ENCODE peak calls at places on chromosomes 16 and 17, in six cellular contexts. One of them, this sample, is unnamed.
A peak's percentile ranks its signal among the peaks of the same experiment; 100 is the strongest.

GRCh38 chr17:298791-299450 is 53.7 kb downstream of the RPH3AL start:
- DNase-seq in Peyer's patch: no peak
- DNase-seq in K562: no peak
- DNase-seq in cardiac muscle cell: peak; percentile 79
- DNase-seq in CD4-positive, CD25-positive, alpha-beta regulatory T cell: no peak
- DNase-seq in A549: no peak
- DNase-seq in this sample: no peak

GRCh38 chr16:4123617-4124300 is 7.5 kb upstream of the ADCY9 start:
- DNase-seq in Peyer's patch: no peak
- DNase-seq in cardiac muscle cell: no peak
- DNase-seq in A549: no peak
- DNase-seq in K562: no peak
- DNase-seq in CD4-positive, CD25-positive, alpha-beta regulatory T cell: no peak
- DNase-seq in this sample: no peak

GRCh38 chr16:58809213-58809612 is 75.1 kb upstream of the GOT2 start:
- DNase-seq in cardiac muscle cell: no peak
- DNase-seq in Peyer's patch: no peak
- DNase-seq in CD4-positive, CD25-positive, alpha-beta regulatory T cell: no peak
- DNase-seq in K562: no peak
- DNase-seq in A549: no peak
- DNase-seq in this sample: no peak

GRCh38 chr16:1434644-1435592 is 4.0 kb downstream of the PERCC1 start:
- DNase-seq in K562: no peak
- DNase-seq in CD4-positive, CD25-positive, alpha-beta regulatory T cell: no peak
- DNase-seq in A549: no peak
- DNase-seq in Peyer's patch: no peak
- DNase-seq in cardiac muscle cell: no peak
- DNase-seq in this sample: no peak

GRCh38 chr17:47660064-47660492 is 10.4 kb downstream of the KPNB1 start:
- DNase-seq in K562: no peak
- DNase-seq in Peyer's patch: no peak
- DNase-seq in cardiac muscle cell: no peak
- DNase-seq in A549: no peak
- DNase-seq in CD4-positive, CD25-positive, alpha-beta regulatory T cell: no peak
- DNase-seq in this sample: no peak

GRCh38 chr16:15792563-15792971 is 64.3 kb downstream of the MYH11 start:
- DNase-seq in A549: no peak
- DNase-seq in K562: no peak
- DNase-seq in CD4-positive, CD25-positive, alpha-beta regulatory T cell: no peak
- DNase-seq in cardiac muscle cell: no peak
- DNase-seq in Peyer's patch: no peak
- DNase-seq in this sample: no peak

GRCh38 chr16:71882505-71883192 is 1.3 kb downstream of the ZNF821 start:
- DNase-seq in CD4-positive, CD25-positive, alpha-beta regulatory T cell: peak; percentile 74
- DNase-seq in cardiac muscle cell: peak; percentile 79
- DNase-seq in K562: peak; percentile 83
- DNase-seq in Peyer's patch: peak; percentile 92
- DNase-seq in A549: peak; percentile 83
- DNase-seq in this sample: peak; percentile 92

GRCh38 chr17:71922439-71922838 is 198.4 kb upstream of the SOX9 start:
- DNase-seq in CD4-positive, CD25-positive, alpha-beta regulatory T cell: no peak
- DNase-seq in A549: no peak
- DNase-seq in K562: no peak
- DNase-seq in cardiac muscle cell: peak; percentile 30
- DNase-seq in Peyer's patch: no peak
- DNase-seq in this sample: no peak

GRCh38 chr16:71900336-71900735 is 5.0 kb downstream of the IST1 start:
- DNase-seq in cardiac muscle cell: peak; percentile 38
- DNase-seq in K562: peak; percentile 42
- DNase-seq in A549: no peak
- DNase-seq in Peyer's patch: peak; percentile 44
- DNase-seq in CD4-positive, CD25-positive, alpha-beta regulatory T cell: no peak
- DNase-seq in this sample: no peak

GRCh38 chr17:13337864-13338371 is 263.8 kb downstream of the HS3ST3A1 start:
- DNase-seq in cardiac muscle cell: peak; percentile 81
- DNase-seq in K562: peak; percentile 65
- DNase-seq in A549: peak; percentile 36
- DNase-seq in CD4-positive, CD25-positive, alpha-beta regulatory T cell: no peak
- DNase-seq in Peyer's patch: no peak
- DNase-seq in this sample: peak; percentile 31

GRCh38 chr17:199195-199604 is 17.8 kb upstream of the DOC2B start:
- DNase-seq in CD4-positive, CD25-positive, alpha-beta regulatory T cell: no peak
- DNase-seq in K562: no peak
- DNase-seq in cardiac muscle cell: peak; percentile 31
- DNase-seq in Peyer's patch: no peak
- DNase-seq in A549: no peak
- DNase-seq in this sample: no peak

GRCh38 chr17:42798383-42799380 is at the start of the genes CNTD1 and COA3:
- DNase-seq in K562: peak; percentile 91
- DNase-seq in Peyer's patch: peak; percentile 93
- DNase-seq in cardiac muscle cell: peak; percentile 90
- DNase-seq in A549: peak; percentile 96
- DNase-seq in CD4-positive, CD25-positive, alpha-beta regulatory T cell: peak; percentile 64
- DNase-seq in this sample: peak; percentile 90

GRCh38 chr17:82126479-82127314 is 28.7 kb upstream of the FASN start:
- DNase-seq in CD4-positive, CD25-positive, alpha-beta regulatory T cell: peak; percentile 83
- DNase-seq in cardiac muscle cell: no peak
- DNase-seq in Peyer's patch: peak; percentile 81
- DNase-seq in A549: no peak
- DNase-seq in K562: no peak
- DNase-seq in this sample: no peak

GRCh38 chr16:50668368-50669008 is 12.6 kb downstream of the SNX20 start:
- DNase-seq in A549: no peak
- DNase-seq in cardiac muscle cell: no peak
- DNase-seq in K562: no peak
- DNase-seq in Peyer's patch: no peak
- DNase-seq in CD4-positive, CD25-positive, alpha-beta regulatory T cell: no peak
- DNase-seq in this sample: no peak

GRCh38 chr17:45973099-45973838 is 25.8 kb upstream of the STH start:
- DNase-seq in Peyer's patch: no peak
- DNase-seq in K562: no peak
- DNase-seq in cardiac muscle cell: no peak
- DNase-seq in CD4-positive, CD25-positive, alpha-beta regulatory T cell: no peak
- DNase-seq in A549: no peak
- DNase-seq in this sample: peak; percentile 40

GRCh38 chr16:25210758-25211157 is 6.0 kb upstream of the AQP8 start:
- DNase-seq in cardiac muscle cell: peak; percentile 54
- DNase-seq in A549: no peak
- DNase-seq in K562: peak; percentile 83
- DNase-seq in Peyer's patch: no peak
- DNase-seq in CD4-positive, CD25-positive, alpha-beta regulatory T cell: no peak
- DNase-seq in this sample: no peak

GRCh38 chr17:50830994-50831393 is 4.4 kb upstream of the WFIKKN2 start:
- DNase-seq in A549: no peak
- DNase-seq in CD4-positive, CD25-positive, alpha-beta regulatory T cell: no peak
- DNase-seq in Peyer's patch: no peak
- DNase-seq in K562: no peak
- DNase-seq in cardiac muscle cell: no peak
- DNase-seq in this sample: no peak

GRCh38 chr16:19595043-19595767 is 39.7 kb downstream of the VPS35L start:
- DNase-seq in K562: no peak
- DNase-seq in cardiac muscle cell: peak; percentile 87
- DNase-seq in A549: peak; percentile 76
- DNase-seq in Peyer's patch: no peak
- DNase-seq in CD4-positive, CD25-positive, alpha-beta regulatory T cell: no peak
- DNase-seq in this sample: no peak

GRCh38 chr17:7426896-7427488 is 1.6 kb downstream of the SPEM2 start:
- DNase-seq in Peyer's patch: no peak
- DNase-seq in A549: no peak
- DNase-seq in CD4-positive, CD25-positive, alpha-beta regulatory T cell: no peak
- DNase-seq in K562: no peak
- DNase-seq in cardiac muscle cell: no peak
- DNase-seq in this sample: no peak

GRCh38 chr17:42459983-42460300 is 1.3 kb downstream of the ATP6V0A1 start:
- DNase-seq in CD4-positive, CD25-positive, alpha-beta regulatory T cell: no peak
- DNase-seq in A549: no peak
- DNase-seq in Peyer's patch: no peak
- DNase-seq in K562: peak; percentile 34
- DNase-seq in cardiac muscle cell: peak; percentile 63
- DNase-seq in this sample: no peak

GRCh38 chr17:79019631-79020584 is 4.1 kb upstream of the C1QTNF1 start:
- DNase-seq in Peyer's patch: peak; percentile 87
- DNase-seq in A549: peak; percentile 71
- DNase-seq in K562: peak; percentile 62
- DNase-seq in cardiac muscle cell: peak; percentile 90
- DNase-seq in CD4-positive, CD25-positive, alpha-beta regulatory T cell: no peak
- DNase-seq in this sample: peak; percentile 82

GRCh38 chr17:56656961-56657360 is 63.5 kb downstream of the NOG start:
- DNase-seq in Peyer's patch: no peak
- DNase-seq in A549: no peak
- DNase-seq in cardiac muscle cell: no peak
- DNase-seq in CD4-positive, CD25-positive, alpha-beta regulatory T cell: no peak
- DNase-seq in K562: no peak
- DNase-seq in this sample: no peak
- H3K4me1 ChIP-seq in Peyer's patch: no peaks in the 10 kb centered on the region
- H3K4me1 ChIP-seq in A549: no peaks in the 10 kb centered on the region
- H3K4me1 ChIP-seq in cardiac muscle cell: no peaks in the 10 kb centered on the region
- H3K4me1 ChIP-seq in CD4-positive, CD25-positive, alpha-beta regulatory T cell: peaks cover 5% of the 10 kb centered on the region
- H3K4me1 ChIP-seq in K562: no peaks in the 10 kb centered on the region
- H3K4me1 ChIP-seq in this sample: no peaks in the 10 kb centered on the region

DNA sequence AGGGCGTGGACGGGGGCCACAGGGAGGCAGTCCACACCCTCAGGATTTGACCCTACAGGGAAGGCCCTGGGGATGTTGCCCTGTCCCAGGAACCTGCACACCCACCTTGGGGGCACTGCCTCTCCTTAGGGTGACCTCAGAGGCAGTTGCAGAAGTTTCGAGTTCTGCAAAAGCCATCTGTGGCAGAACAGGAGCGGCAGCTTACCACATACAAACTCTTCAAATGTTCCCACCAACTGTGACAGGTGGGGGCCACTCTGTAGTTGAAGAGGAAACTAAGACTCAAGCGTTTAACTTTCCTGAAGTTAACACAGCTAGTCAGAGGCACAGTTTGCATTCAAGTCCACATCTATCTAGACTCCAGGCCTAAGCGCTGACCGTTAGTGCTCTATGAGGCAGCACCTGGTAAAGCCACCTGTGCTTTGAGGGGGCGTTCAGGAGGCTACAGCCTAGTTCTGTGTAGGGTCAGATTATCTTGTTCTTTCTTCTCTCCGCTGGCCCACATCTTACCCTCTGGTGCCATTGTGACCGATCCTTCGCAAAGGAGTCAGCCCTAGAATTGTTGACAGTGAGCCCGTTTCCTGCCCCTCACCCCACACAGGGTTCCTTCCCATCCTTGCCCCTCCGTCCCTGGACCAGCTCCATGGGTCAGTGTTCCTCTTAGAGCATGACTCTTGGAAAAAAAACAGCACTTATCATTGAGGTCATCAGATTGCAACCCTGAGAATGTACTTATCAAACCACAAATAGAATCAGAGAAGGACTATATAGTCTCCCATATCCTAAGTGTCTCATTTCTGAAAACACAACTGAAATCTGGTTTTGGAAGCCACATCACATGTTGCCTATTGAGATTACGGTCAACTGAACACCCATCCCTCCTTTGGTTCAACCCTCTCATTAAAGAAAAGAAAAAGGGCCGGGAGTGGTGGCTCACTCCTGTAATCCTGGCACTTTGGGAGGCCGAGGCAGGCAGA is 45.4 kb downstream of the CDH1 start:
- DNase-seq in CD4-positive, CD25-positive, alpha-beta regulatory T cell: no peak
- DNase-seq in Peyer's patch: no peak
- DNase-seq in A549: no peak
- DNase-seq in cardiac muscle cell: no peak
- DNase-seq in K562: no peak
- DNase-seq in this sample: no peak
- H3K4me1 ChIP-seq in CD4-positive, CD25-positive, alpha-beta regulatory T cell: no peaks in the 10 kb centered on the region
- H3K4me1 ChIP-seq in Peyer's patch: no peaks in the 10 kb centered on the region
- H3K4me1 ChIP-seq in A549: peaks cover 14% of the 10 kb centered on the region
- H3K4me1 ChIP-seq in cardiac muscle cell: no peaks in the 10 kb centered on the region
- H3K4me1 ChIP-seq in K562: peaks cover 3% of the 10 kb centered on the region
- H3K4me1 ChIP-seq in this sample: no peaks in the 10 kb centered on the region

DNA sequence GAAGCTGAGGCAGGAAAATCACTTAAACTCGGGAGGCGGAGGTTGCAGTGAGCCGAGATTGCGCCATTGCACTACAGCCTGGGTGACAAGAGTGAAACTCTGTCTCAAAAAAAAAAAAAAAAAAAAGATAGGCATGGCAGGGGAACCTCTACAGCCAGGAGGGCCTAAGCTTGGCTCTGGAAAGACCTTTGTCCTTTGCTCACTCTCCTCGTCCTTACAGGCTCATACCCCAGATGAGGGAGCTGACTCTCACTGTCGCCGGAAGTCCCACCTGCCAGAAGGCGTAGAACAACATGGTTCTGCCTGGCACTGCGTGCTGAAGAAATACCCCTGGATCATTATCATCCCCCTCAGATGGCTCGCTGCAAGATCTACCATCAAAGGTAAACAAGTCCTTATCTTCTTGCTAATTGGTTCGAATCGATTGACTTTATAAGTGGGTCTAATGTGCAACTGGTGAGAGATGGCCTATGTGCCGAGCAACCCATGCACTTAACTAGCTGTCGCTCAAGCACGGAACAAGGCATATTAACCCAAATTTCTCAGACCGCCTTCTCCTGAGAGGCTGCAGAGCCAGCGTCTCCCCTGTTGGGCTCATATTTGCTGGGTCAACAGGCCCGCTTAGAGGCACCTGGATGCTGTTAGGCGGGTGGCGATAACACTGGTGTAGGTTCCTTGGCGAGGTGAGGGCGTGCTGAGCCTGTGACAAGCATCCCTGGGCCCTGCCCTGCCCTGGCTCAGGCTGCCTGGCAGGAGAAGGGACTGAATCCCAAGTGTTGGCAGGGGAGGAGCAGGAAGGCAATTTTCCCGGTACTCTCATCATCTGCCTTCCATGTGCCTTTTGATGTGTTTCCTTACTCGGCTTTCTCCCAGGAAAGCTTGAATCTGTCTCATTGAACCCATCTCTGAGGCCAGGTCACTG is 29.6 kb downstream of the RTN4RL1 start:
- DNase-seq in K562: no peak
- DNase-seq in A549: no peak
- DNase-seq in Peyer's patch: no peak
- DNase-seq in CD4-positive, CD25-positive, alpha-beta regulatory T cell: no peak
- DNase-seq in cardiac muscle cell: no peak
- DNase-seq in this sample: no peak
- H3K4me1 ChIP-seq in K562: peaks cover 6% of the 10 kb centered on the region
- H3K4me1 ChIP-seq in A549: peaks cover 43% of the 10 kb centered on the region
- H3K4me1 ChIP-seq in Peyer's patch: peaks cover 9% of the 10 kb centered on the region
- H3K4me1 ChIP-seq in CD4-positive, CD25-positive, alpha-beta regulatory T cell: peaks cover 8% of the 10 kb centered on the region
- H3K4me1 ChIP-seq in cardiac muscle cell: peaks cover 53% of the 10 kb centered on the region
- H3K4me1 ChIP-seq in this sample: peaks cover 16% of the 10 kb centered on the region

GRCh38 chr16:88462396-88462795 is 9.3 kb downstream of the ZFPM1 start:
- DNase-seq in K562: no peak
- DNase-seq in A549: no peak
- DNase-seq in Peyer's patch: no peak
- DNase-seq in cardiac muscle cell: no peak
- DNase-seq in CD4-positive, CD25-positive, alpha-beta regulatory T cell: no peak
- DNase-seq in this sample: no peak

GRCh38 chr16:88464447-88465318 is 11.6 kb downstream of the ZFPM1 start:
- DNase-seq in cardiac muscle cell: peak; percentile 94
- DNase-seq in CD4-positive, CD25-positive, alpha-beta regulatory T cell: no peak
- DNase-seq in A549: no peak
- DNase-seq in K562: peak; percentile 83
- DNase-seq in Peyer's patch: peak; percentile 66
- DNase-seq in this sample: no peak

GRCh38 chr16:88461291-88462269 is 8.5 kb downstream of the ZFPM1 start:
- DNase-seq in K562: peak; percentile 89
- DNase-seq in cardiac muscle cell: peak; percentile 85
- DNase-seq in A549: no peak
- DNase-seq in Peyer's patch: no peak
- DNase-seq in CD4-positive, CD25-positive, alpha-beta regulatory T cell: no peak
- DNase-seq in this sample: no peak

GRCh38 chr16:88465387-88465983 is 12.4 kb downstream of the ZFPM1 start:
- DNase-seq in CD4-positive, CD25-positive, alpha-beta regulatory T cell: no peak
- DNase-seq in cardiac muscle cell: no peak
- DNase-seq in K562: no peak
- DNase-seq in A549: no peak
- DNase-seq in Peyer's patch: no peak
- DNase-seq in this sample: no peak

GRCh38 chr16:88463411-88463810 is 10.3 kb downstream of the ZFPM1 start:
- DNase-seq in A549: no peak
- DNase-seq in cardiac muscle cell: no peak
- DNase-seq in CD4-positive, CD25-positive, alpha-beta regulatory T cell: no peak
- DNase-seq in K562: no peak
- DNase-seq in Peyer's patch: no peak
- DNase-seq in this sample: no peak
- H3K4me1 ChIP-seq in A549: peaks cover 19% of the 10 kb centered on the region
- H3K4me1 ChIP-seq in cardiac muscle cell: peaks cover 38% of the 10 kb centered on the region
- H3K4me1 ChIP-seq in CD4-positive, CD25-positive, alpha-beta regulatory T cell: peaks cover 92% of the 10 kb centered on the region
- H3K4me1 ChIP-seq in K562: peaks cover 99% of the 10 kb centered on the region
- H3K4me1 ChIP-seq in Peyer's patch: peaks cover 36% of the 10 kb centered on the region
- H3K4me1 ChIP-seq in this sample: no peaks in the 10 kb centered on the region